ENCODE peak calls at places on chromosomes 6 and 20, in seven cellular contexts. H is tibial artery, D is brain microvascular endothelial cell, A is endothelial cell, R is bronchial epithelial cell, Q is body of pancreas, W is HFF-Myc. F is an unnamed sample.

GRCh38 chr20:58712116-58712822 is 19.7 kb downstream of the NPEPL1 start:
- DNase-seq in Q (no peak), W (no peak), H (peak; percentile 51), A (no peak), R (no peak), D (no peak), F (no peak)

GRCh38 chr6:10146723-10147451 is 268.0 kb downstream of the TFAP2A start:
- DNase-seq in A (peak; percentile 13), H (no peak), W (no peak), Q (no peak), R (peak; percentile 56), D (peak; percentile 45), F (no peak)

GRCh38 chr6:114989279-114989964 is 646.6 kb upstream of the HS3ST5 start:
- DNase-seq in A (no peak), W (no peak), Q (no peak), H (no peak), R (no peak), D (no peak), F (no peak)

GRCh38 chr20:13898012-13898612 is 92.3 kb downstream of the SEL1L2 start:
- DNase-seq in Q (no peak), W (no peak), A (no peak), D (no peak), H (no peak), R (no peak), F (no peak)

GRCh38 chr6:23621026-23621425 is 505.0 kb upstream of the NRSN1 start:
- DNase-seq in H (no peak), Q (no peak), D (peak; percentile 21), W (no peak), A (no peak), R (no peak), F (no peak)

GRCh38 chr20:3794701-3795420 is 1.2 kb upstream of the CDC25B start:
- DNase-seq in W (no peak), D (no peak), Q (peak; percentile 12), R (no peak), A (no peak), H (no peak), F (no peak)

GRCh38 chr20:45034436-45034835 is 66.5 kb downstream of the KCNS1 start:
- DNase-seq in D (no peak), R (no peak), W (no peak), Q (no peak), H (no peak), A (no peak), F (no peak)

GRCh38 chr20:52539891-52540290 is 348.3 kb upstream of the ZFP64 start:
- DNase-seq in A (no peak), W (no peak), D (no peak), H (no peak), R (no peak), Q (no peak), F (no peak)

GRCh38 chr20:25586877-25587276 is 1.5 kb upstream of the NINL start:
- DNase-seq in D (no peak), Q (no peak), W (no peak), R (no peak), H (no peak), A (no peak), F (no peak)

GRCh38 chr20:8215516-8215915 is 83.5 kb downstream of the PLCB1 start:
- DNase-seq in D (peak; percentile 34), Q (no peak), H (no peak), R (no peak), A (no peak), W (no peak), F (no peak)

GRCh38 chr6:130755368-130756034 is 71.7 kb upstream of the SMLR1 start:
- DNase-seq in D (no peak), W (no peak), A (no peak), R (no peak), H (no peak), Q (no peak), F (no peak)

GRCh38 chr6:113320653-113321052 is 536.5 kb upstream of the MARCKS start:
- DNase-seq in Q (no peak), R (no peak), D (no peak), H (no peak), A (no peak), W (no peak), F (no peak)

GRCh38 chr6:16374796-16375195 is 136.4 kb downstream of the GMPR start:
- DNase-seq in A (no peak), W (no peak), D (no peak), Q (no peak), R (no peak), H (no peak), F (no peak)

GRCh38 chr6:113416166-113416565 is 441.0 kb upstream of the MARCKS start:
- DNase-seq in H (no peak), R (no peak), W (no peak), D (no peak), Q (no peak), A (no peak), F (no peak)

GRCh38 chr6:169824848-169825557 is 73.6 kb downstream of the ERMARD start:
- DNase-seq in H (no peak), A (no peak), Q (no peak), D (no peak), R (no peak), W (no peak), F (no peak)

GRCh38 chr6:74574794-74575193 is 631.1 kb downstream of the COL12A1 start:
- DNase-seq in R (peak; percentile 18), H (no peak), A (no peak), Q (no peak), W (no peak), D (peak; percentile 36), F (no peak)

GRCh38 chr6:158751192-158751591 is 68.0 kb downstream of the EZR start:
- DNase-seq in R (no peak), D (no peak), W (no peak), H (no peak), Q (no peak), A (no peak), F (no peak)

DNA sequence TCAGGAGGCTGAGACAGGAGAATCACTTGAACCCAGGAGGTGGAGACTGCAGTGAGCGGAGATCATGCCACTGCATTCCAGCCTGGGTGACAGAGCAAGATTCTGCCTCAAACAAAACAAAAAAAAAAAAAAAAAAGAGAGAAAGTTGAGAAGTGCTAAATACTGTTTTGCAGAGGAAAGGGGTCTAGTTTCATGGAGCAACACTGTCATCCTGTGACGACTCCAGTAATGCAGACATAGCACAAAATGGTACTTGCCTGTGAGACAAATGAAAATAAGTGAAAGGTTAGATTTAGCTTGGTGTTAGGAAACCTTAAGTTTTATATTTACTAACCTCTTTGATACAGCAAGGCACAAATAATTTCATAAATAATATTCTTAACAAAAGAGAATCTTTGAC is 29.7 kb downstream of the CEP162 start:
- DNase-seq in D (peak; percentile 9), A (no peak), Q (no peak), R (no peak), W (no peak), H (no peak), F (no peak)
- TF ChIP-seq CTCF in D (no peak), A (no peak), Q (no peak), R (no peak), W (no peak), H (no peak), F (no peak)

DNA sequence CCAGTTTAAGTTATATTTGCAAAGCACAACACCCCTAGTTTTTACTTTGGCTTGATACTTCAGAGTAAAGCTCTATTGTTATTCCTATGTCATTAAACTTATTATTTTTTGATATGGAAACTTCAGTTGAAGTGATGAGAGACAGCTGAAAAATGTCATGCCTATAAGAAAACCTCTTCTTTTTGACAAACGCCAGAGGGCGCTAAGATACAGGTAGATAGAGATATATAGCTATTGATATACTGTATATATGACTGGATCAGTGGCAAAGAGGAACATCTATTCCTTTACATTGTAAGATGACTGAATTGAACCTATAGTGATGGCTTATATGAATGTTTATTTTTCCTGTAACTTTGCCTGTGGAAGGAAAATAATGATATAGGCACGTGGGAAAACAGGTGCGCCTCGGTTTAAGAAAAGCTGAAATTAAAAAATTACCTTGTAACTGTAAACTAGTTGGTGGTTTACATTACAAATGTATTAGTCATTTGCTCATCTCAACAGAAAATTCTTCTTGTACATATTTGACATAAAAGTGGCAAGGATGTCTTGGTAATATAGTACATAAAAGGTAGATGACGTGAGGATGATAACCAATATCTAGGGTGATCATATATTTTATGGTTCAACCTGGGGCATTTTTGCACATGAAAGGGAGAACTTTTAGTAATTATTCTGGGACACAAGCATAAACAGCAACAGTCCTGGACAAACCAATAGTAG is 74.1 kb downstream of the LAMA4 start:
- DNase-seq in Q (peak; percentile 30), R (peak; percentile 76), H (no peak), W (no peak), D (no peak), A (peak; percentile 61), F (no peak)
- TF ChIP-seq CTCF in Q (peak; percentile 63), R (peak; percentile 46), H (peak; percentile 79), W (peak; percentile 57), D (peak; percentile 54), A (peak; percentile 78), F (peak; percentile 82)

DNA sequence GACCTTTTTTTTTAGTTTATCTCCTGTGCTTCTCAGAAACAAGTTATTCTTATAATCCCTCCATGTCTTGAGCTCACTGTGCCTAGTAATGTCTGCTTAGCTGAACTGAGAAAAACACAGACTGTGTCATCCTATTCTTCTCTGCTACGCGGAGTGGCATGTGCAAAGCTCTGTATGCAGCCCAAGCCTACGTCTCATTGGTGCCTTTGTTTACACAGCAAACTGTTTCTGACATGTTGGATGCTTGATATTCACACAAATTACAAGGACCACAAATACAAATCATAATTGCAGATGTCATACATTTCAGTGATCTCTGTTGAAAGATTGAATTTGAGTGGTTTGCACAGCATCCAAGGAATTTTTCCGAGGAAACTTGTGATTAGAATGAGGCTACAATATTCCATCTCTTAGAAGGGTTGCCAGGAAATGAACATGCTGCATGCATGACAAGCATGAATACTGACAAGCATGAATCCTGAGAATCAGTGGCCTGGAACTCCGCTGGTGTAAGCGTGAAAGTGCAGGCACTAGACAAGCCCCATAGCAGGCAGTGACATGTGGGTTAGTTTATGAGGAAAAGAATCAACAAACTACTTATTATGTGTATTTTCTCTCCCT is 128.4 kb upstream of the SGK1 start:
- DNase-seq in R (peak; percentile 67), D (no peak), A (no peak), Q (no peak), H (no peak), W (no peak), F (no peak)
- TF ChIP-seq CTCF in R (no peak), D (peak; percentile 36), A (no peak), Q (no peak), H (no peak), W (no peak), F (no peak)

DNA sequence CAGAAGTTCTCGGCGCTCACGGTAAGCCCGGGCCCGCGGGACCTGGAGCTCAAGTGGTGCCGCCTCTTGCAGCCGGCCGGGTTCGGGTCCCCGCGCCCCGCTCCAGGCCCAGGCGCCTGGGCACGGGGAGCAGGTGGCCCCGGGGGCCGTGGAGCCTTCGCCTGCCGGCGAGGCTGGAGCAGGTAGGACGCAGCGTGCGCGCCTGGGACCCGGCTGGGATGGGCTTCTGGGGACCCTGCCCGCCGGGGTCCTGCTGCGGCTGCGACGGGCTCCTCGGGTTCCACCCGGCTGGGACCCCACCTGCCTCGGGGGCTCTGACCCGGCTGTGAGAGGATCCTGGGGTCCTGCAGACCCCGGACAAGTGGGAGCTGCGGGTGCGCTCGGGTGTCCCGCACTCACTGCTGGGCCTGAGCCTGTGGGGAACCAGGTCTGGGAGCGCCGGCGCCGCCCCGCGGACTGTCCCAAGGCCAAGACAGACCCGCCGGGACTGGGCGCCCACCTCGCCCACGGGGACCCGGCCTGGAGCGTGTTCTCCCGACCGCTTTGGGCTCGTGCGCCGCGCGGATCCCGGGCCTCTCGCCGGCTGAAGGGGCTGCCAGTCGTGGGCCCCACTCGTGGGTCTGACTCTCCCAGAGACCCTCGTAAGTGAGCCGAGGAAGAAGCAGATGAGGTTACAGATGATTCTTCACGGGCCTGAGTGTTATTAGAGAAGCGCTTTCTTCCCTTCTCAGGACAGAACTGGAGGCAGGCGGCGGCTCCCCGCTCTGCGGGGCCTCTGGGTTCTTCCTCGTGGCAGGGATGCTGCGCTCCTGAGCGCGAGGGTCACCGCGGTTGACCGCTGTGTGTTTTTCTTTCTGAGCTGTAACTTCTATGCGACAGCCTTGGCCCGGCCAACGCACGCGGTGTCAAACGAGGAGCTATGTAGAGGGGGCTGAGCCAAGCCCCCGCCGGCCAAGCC is 729 bp downstream of the SMOC2 start:
- DNase-seq in D (no peak), R (no peak), H (no peak), W (no peak), A (peak; percentile 29), Q (no peak), F (no peak)
- TF ChIP-seq CTCF in D (no peak), R (no peak), H (no peak), W (no peak), A (no peak), Q (no peak), F (no peak)